ENCODE peak calls at places on chromosomes 7 and 10, in five cellular contexts. One of them, this sample, is unnamed.

GRCh38 chr7:156662269-156662668 is 21.7 kb downstream of the RNF32 start:
- DNase-seq in nephron progenitor cell: no peak
- DNase-seq in MCF 10A: no peak
- DNase-seq in AG04450: no peak
- DNase-seq in GM20000: no peak
- DNase-seq in this sample: no peak

GRCh38 chr10:87622290-87623004 is 37.2 kb upstream of the PAPSS2 start:
- DNase-seq in AG04450: no peak
- DNase-seq in GM20000: peak
- DNase-seq in nephron progenitor cell: no peak
- DNase-seq in MCF 10A: no peak
- DNase-seq in this sample: no peak

GRCh38 chr10:27035163-27035562 is 65.1 kb downstream of the ANKRD26 start:
- DNase-seq in AG04450: no peak
- DNase-seq in nephron progenitor cell: no peak
- DNase-seq in GM20000: no peak
- DNase-seq in MCF 10A: no peak
- DNase-seq in this sample: no peak

GRCh38 chr7:134298902-134299683 is 17.6 kb downstream of the SLC35B4 start:
- DNase-seq in MCF 10A: no peak
- DNase-seq in GM20000: no peak
- DNase-seq in nephron progenitor cell: no peak
- DNase-seq in AG04450: peak
- DNase-seq in this sample: no peak

GRCh38 chr10:29356931-29357330 is 68.1 kb downstream of the LYZL1 start:
- DNase-seq in nephron progenitor cell: no peak
- DNase-seq in MCF 10A: no peak
- DNase-seq in AG04450: no peak
- DNase-seq in GM20000: no peak
- DNase-seq in this sample: no peak

GRCh38 chr10:50620899-50621298 is 2.9 kb downstream of the SGMS1 start:
- DNase-seq in MCF 10A: no peak
- DNase-seq in GM20000: no peak
- DNase-seq in AG04450: no peak
- DNase-seq in nephron progenitor cell: no peak
- DNase-seq in this sample: no peak

GRCh38 chr7:73451780-73452398 is 18.3 kb downstream of the FZD9 start:
- DNase-seq in nephron progenitor cell: peak
- DNase-seq in GM20000: peak
- DNase-seq in MCF 10A: peak
- DNase-seq in AG04450: peak
- DNase-seq in this sample: no peak

GRCh38 chr7:80298201-80298600 is 163.6 kb downstream of the GNAI1 start:
- DNase-seq in MCF 10A: peak
- DNase-seq in nephron progenitor cell: no peak
- DNase-seq in AG04450: no peak
- DNase-seq in GM20000: no peak
- DNase-seq in this sample: no peak

GRCh38 chr7:127876393-127876792 is 154.8 kb downstream of the LRRC4 start:
- DNase-seq in MCF 10A: peak
- DNase-seq in nephron progenitor cell: no peak
- DNase-seq in GM20000: no peak
- DNase-seq in AG04450: no peak
- DNase-seq in this sample: no peak

GRCh38 chr7:155228459-155228845 is 69.2 kb upstream of the INSIG1 start:
- DNase-seq in nephron progenitor cell: no peak
- DNase-seq in MCF 10A: no peak
- DNase-seq in AG04450: no peak
- DNase-seq in GM20000: no peak
- DNase-seq in this sample: no peak

GRCh38 chr10:133324857-133325260 is 11.8 kb downstream of the CALY start:
- DNase-seq in GM20000: peak
- DNase-seq in nephron progenitor cell: no peak
- DNase-seq in AG04450: no peak
- DNase-seq in MCF 10A: no peak
- DNase-seq in this sample: no peak

GRCh38 chr7:84105582-84105981 is 89.0 kb downstream of the SEMA3A start:
- DNase-seq in nephron progenitor cell: no peak
- DNase-seq in GM20000: no peak
- DNase-seq in AG04450: no peak
- DNase-seq in MCF 10A: no peak
- DNase-seq in this sample: no peak

GRCh38 chr10:101826852-101827434 is 8.7 kb upstream of the OGA start:
- DNase-seq in AG04450: no peak
- DNase-seq in nephron progenitor cell: no peak
- DNase-seq in MCF 10A: no peak
- DNase-seq in GM20000: peak
- DNase-seq in this sample: no peak

GRCh38 chr7:57339198-57339944 is 110.6 kb upstream of the ZNF716 start:
- DNase-seq in GM20000: no peak
- DNase-seq in AG04450: no peak
- DNase-seq in nephron progenitor cell: no peak
- DNase-seq in MCF 10A: no peak
- DNase-seq in this sample: no peak

GRCh38 chr7:14697684-14698083 is 204.9 kb downstream of the DGKB start:
- DNase-seq in MCF 10A: no peak
- DNase-seq in GM20000: no peak
- DNase-seq in AG04450: no peak
- DNase-seq in nephron progenitor cell: no peak
- DNase-seq in this sample: no peak

GRCh38 chr10:59025981-59026730 is 150.3 kb upstream of the PHYHIPL start:
- DNase-seq in nephron progenitor cell: no peak
- DNase-seq in MCF 10A: no peak
- DNase-seq in AG04450: no peak
- DNase-seq in GM20000: no peak
- DNase-seq in this sample: no peak

GRCh38 chr7:100373261-100373831 is at the start of gene PILRA:
- DNase-seq in MCF 10A: no peak
- DNase-seq in nephron progenitor cell: no peak
- DNase-seq in GM20000: no peak
- DNase-seq in AG04450: no peak
- DNase-seq in this sample: no peak

GRCh38 chr7:28684729-28685211 is 272.5 kb downstream of the CREB5 start:
- DNase-seq in nephron progenitor cell: peak
- DNase-seq in GM20000: peak
- DNase-seq in MCF 10A: no peak
- DNase-seq in AG04450: no peak
- DNase-seq in this sample: no peak

GRCh38 chr7:30842542-30843451 is 68.9 kb upstream of the AQP1 start:
- DNase-seq in nephron progenitor cell: no peak
- DNase-seq in AG04450: no peak
- DNase-seq in GM20000: no peak
- DNase-seq in MCF 10A: no peak
- DNase-seq in this sample: no peak

GRCh38 chr10:33859319-33860022 is 525.0 kb upstream of the NRP1 start:
- DNase-seq in nephron progenitor cell: no peak
- DNase-seq in MCF 10A: no peak
- DNase-seq in GM20000: no peak
- DNase-seq in AG04450: no peak
- DNase-seq in this sample: no peak

GRCh38 chr10:114990991-114991390 is 53.0 kb downstream of the TRUB1 start:
- DNase-seq in MCF 10A: no peak
- DNase-seq in nephron progenitor cell: no peak
- DNase-seq in AG04450: no peak
- DNase-seq in GM20000: no peak
- DNase-seq in this sample: no peak

GRCh38 chr7:107816053-107816566 is 13.1 kb upstream of the SLC26A3 start:
- DNase-seq in nephron progenitor cell: no peak
- DNase-seq in AG04450: no peak
- DNase-seq in MCF 10A: peak
- DNase-seq in GM20000: no peak
- DNase-seq in this sample: no peak

GRCh38 chr10:101007099-101007711 is 7.6 kb downstream of the LZTS2 start:
- DNase-seq in nephron progenitor cell: no peak
- DNase-seq in MCF 10A: no peak
- DNase-seq in AG04450: no peak
- DNase-seq in GM20000: no peak
- DNase-seq in this sample: no peak

GRCh38 chr10:119687192-119688032 is 36.2 kb downstream of the BAG3 start:
- DNase-seq in MCF 10A: no peak
- DNase-seq in GM20000: no peak
- DNase-seq in AG04450: no peak
- DNase-seq in nephron progenitor cell: peak
- DNase-seq in this sample: no peak

GRCh38 chr10:76973091-76973514 is 664.5 kb downstream of the KCNMA1 start:
- DNase-seq in nephron progenitor cell: no peak
- DNase-seq in GM20000: no peak
- DNase-seq in MCF 10A: no peak
- DNase-seq in AG04450: no peak
- DNase-seq in this sample: no peak

GRCh38 chr10:74651565-74651964 is 174.8 kb upstream of the KAT6B start:
- DNase-seq in nephron progenitor cell: no peak
- DNase-seq in MCF 10A: no peak
- DNase-seq in GM20000: no peak
- DNase-seq in AG04450: no peak
- DNase-seq in this sample: no peak

DNA sequence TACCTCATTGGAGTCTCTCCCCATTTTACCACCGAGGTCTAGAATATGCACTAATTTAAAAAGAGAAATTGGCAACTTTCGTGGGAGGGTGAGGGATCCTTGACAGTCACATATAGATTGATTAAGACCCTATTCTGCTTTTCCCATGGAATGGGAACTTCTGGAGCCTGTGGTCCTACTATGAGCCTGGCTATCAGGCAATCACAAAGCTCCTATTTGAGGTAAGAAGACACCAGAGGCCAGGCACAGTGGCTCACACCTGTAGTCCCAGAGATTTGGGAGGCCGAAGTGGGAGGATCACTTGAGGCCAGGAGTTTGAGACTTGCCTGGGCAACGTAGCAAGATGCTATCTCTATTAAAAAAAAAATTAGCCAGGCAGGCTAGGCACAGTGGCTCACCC is 104.7 kb upstream of the CCNY start:
- DNase-seq in nephron progenitor cell: no peak
- DNase-seq in MCF 10A: no peak
- DNase-seq in AG04450: no peak
- DNase-seq in GM20000: no peak
- DNase-seq in this sample: no peak
- TF ChIP-seq CTCF in nephron progenitor cell: no peak
- TF ChIP-seq CTCF in MCF 10A: no peak
- TF ChIP-seq CTCF in AG04450: no peak
- TF ChIP-seq CTCF in GM20000: no peak
- TF ChIP-seq CTCF in this sample: no peak

DNA sequence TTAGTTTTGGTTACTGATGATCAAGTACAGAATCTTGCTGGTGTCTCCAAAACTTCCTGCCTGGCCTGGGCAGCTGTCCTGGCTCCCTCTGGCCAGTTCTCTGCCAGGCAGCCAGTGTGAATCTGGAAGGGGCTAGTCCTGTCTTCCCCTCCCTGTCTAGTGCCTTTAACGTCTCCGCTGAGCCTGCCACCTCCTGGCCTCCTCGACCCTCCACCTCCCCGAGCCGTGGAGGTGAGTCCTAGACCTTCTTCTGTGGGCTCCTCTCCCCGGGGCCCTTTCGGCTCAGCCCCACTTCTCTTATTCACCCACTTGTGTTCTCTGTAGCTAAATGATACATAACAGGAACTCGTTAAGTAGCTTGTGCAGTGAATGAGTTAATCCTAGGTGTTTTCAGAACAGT is 218.2 kb downstream of the MGMT start:
- DNase-seq in AG04450: no peak
- DNase-seq in GM20000: no peak
- DNase-seq in nephron progenitor cell: no peak
- DNase-seq in MCF 10A: no peak
- DNase-seq in this sample: no peak
- TF ChIP-seq CTCF in AG04450: no peak
- TF ChIP-seq CTCF in GM20000: no peak
- TF ChIP-seq CTCF in nephron progenitor cell: no peak
- TF ChIP-seq CTCF in MCF 10A: no peak
- TF ChIP-seq CTCF in this sample: no peak

DNA sequence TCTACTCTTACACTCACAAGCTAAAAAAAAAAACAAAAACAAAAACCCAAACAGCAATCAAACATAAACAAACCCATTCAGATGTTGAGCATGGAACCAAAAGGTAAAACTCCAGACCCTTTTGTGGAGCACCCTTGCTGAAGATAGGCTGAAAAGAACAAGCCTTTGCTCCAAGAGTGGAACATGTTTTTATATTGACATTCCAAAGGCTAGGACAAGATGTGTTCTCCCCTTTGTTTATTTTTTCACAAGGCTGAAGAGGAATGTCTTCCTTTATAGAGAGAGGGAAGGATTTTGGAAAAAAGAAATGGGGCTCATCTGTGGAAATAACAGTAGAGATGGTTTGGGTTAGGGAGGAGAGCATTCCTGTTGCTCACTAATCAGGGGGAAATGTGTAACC is 87.2 kb upstream of the ELMO1 start:
- DNase-seq in AG04450: no peak
- DNase-seq in MCF 10A: no peak
- DNase-seq in GM20000: no peak
- DNase-seq in nephron progenitor cell: no peak
- DNase-seq in this sample: no peak
- TF ChIP-seq CTCF in AG04450: no peak
- TF ChIP-seq CTCF in MCF 10A: no peak
- TF ChIP-seq CTCF in GM20000: no peak
- TF ChIP-seq CTCF in nephron progenitor cell: no peak
- TF ChIP-seq CTCF in this sample: no peak

GRCh38 chr7:132685301-132685700 is 109.0 kb upstream of the PLXNA4 start:
- DNase-seq in GM20000: no peak
- DNase-seq in MCF 10A: no peak
- DNase-seq in AG04450: no peak
- DNase-seq in nephron progenitor cell: no peak
- DNase-seq in this sample: no peak

GRCh38 chr7:132680590-132680989 is 104.3 kb upstream of the PLXNA4 start:
- DNase-seq in MCF 10A: no peak
- DNase-seq in AG04450: no peak
- DNase-seq in GM20000: no peak
- DNase-seq in nephron progenitor cell: no peak
- DNase-seq in this sample: no peak

GRCh38 chr7:132687016-132687415 is 110.7 kb upstream of the PLXNA4 start:
- DNase-seq in AG04450: no peak
- DNase-seq in GM20000: no peak
- DNase-seq in MCF 10A: no peak
- DNase-seq in nephron progenitor cell: no peak
- DNase-seq in this sample: no peak

GRCh38 chr7:132687981-132688383 is 111.7 kb upstream of the PLXNA4 start:
- DNase-seq in AG04450: no peak
- DNase-seq in GM20000: no peak
- DNase-seq in MCF 10A: no peak
- DNase-seq in nephron progenitor cell: no peak
- DNase-seq in this sample: no peak

DNA sequence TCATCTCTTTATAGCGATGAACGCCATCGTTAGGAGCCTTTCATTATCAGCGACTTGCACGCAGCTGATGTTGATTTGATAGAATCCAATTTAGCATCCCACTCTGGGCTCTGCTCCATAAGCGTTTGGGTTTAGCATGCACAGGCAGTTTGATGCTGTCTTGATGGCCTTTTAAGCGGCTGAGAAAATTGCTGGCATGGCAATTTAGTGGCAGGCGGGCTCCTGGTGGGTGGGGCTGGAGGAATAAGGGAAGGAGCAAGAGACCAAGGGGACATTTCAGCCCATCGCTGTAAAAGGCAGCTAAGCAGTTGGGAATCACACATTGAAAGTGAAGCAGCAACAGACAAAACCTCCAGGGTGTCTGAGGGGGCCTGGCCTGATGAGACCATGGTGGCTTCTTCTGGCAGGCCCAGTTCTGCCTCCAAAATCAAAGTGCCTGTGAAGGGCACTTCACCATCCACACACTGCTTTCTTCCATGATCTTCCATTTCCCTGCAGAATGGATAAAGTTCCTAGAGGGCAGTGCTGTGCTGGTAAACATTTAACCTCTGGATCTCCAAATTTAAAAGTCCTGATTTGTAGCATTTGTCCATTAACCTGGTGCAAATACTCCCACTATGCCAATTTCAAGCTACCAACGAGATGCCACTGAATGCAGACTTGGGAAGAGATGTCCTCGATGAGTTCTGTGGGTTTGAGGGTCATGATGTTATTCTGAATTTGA is 107.9 kb upstream of the PLXNA4 start:
- DNase-seq in GM20000: no peak
- DNase-seq in AG04450: no peak
- DNase-seq in MCF 10A: no peak
- DNase-seq in nephron progenitor cell: no peak
- DNase-seq in this sample: no peak
- TF ChIP-seq CTCF in GM20000: no peak
- TF ChIP-seq CTCF in AG04450: no peak
- TF ChIP-seq CTCF in MCF 10A: no peak
- TF ChIP-seq CTCF in nephron progenitor cell: no peak
- TF ChIP-seq CTCF in this sample: no peak